ENCODE peak calls at places on chromosomes 4 and X, in seven cellular contexts. One of them, this sample, is unnamed.
A peak's percentile ranks its signal among the peaks of the same experiment; 100 is the strongest.

GRCh38 chr4:72031868-72032619 is at the start of gene NPFFR2:
- DNase-seq in type B pancreatic cell: peak; percentile 71
- DNase-seq in spleen: peak; percentile 72
- DNase-seq in RWPE1: peak; percentile 8
- DNase-seq in mucosa of descending colon: no peak
- DNase-seq in WTC11: peak; percentile 78
- DNase-seq in breast epithelium: no peak
- DNase-seq in this sample: no peak

GRCh38 chr4:7425591-7426468 is 8.9 kb downstream of the PSAPL1 start:
- DNase-seq in RWPE1: no peak
- DNase-seq in type B pancreatic cell: peak; percentile 63
- DNase-seq in spleen: peak; percentile 61
- DNase-seq in mucosa of descending colon: no peak
- DNase-seq in breast epithelium: peak; percentile 47
- DNase-seq in WTC11: peak; percentile 6
- DNase-seq in this sample: no peak

GRCh38 chrX:71912156-71912555 is 1.5 kb downstream of the NHSL2 start:
- DNase-seq in spleen: no peak
- DNase-seq in mucosa of descending colon: no peak
- DNase-seq in WTC11: no peak
- DNase-seq in type B pancreatic cell: no peak
- DNase-seq in RWPE1: no peak
- DNase-seq in breast epithelium: no peak
- DNase-seq in this sample: no peak

GRCh38 chr4:48133668-48134444 is at the start of gene TXK:
- DNase-seq in mucosa of descending colon: no peak
- DNase-seq in type B pancreatic cell: no peak
- DNase-seq in WTC11: no peak
- DNase-seq in spleen: no peak
- DNase-seq in breast epithelium: no peak
- DNase-seq in RWPE1: no peak
- DNase-seq in this sample: no peak

GRCh38 chr4:48015216-48015615 is 1.3 kb downstream of the CNGA1 start:
- DNase-seq in spleen: no peak
- DNase-seq in WTC11: no peak
- DNase-seq in RWPE1: peak; percentile 41
- DNase-seq in mucosa of descending colon: no peak
- DNase-seq in breast epithelium: no peak
- DNase-seq in type B pancreatic cell: no peak
- DNase-seq in this sample: peak; percentile 22

GRCh38 chr4:147566762-147567161 is 50.4 kb upstream of the TMEM184C start:
- DNase-seq in RWPE1: no peak
- DNase-seq in breast epithelium: no peak
- DNase-seq in type B pancreatic cell: no peak
- DNase-seq in spleen: no peak
- DNase-seq in mucosa of descending colon: no peak
- DNase-seq in WTC11: no peak
- DNase-seq in this sample: no peak

GRCh38 chrX:153948002-153948466 is 3.6 kb upstream of the RENBP start:
- DNase-seq in type B pancreatic cell: no peak
- DNase-seq in mucosa of descending colon: no peak
- DNase-seq in WTC11: no peak
- DNase-seq in spleen: no peak
- DNase-seq in RWPE1: no peak
- DNase-seq in breast epithelium: no peak
- DNase-seq in this sample: no peak

GRCh38 chrX:8289523-8289922 is 118.5 kb upstream of the VCX2 start:
- DNase-seq in breast epithelium: no peak
- DNase-seq in mucosa of descending colon: no peak
- DNase-seq in WTC11: no peak
- DNase-seq in RWPE1: no peak
- DNase-seq in type B pancreatic cell: no peak
- DNase-seq in spleen: no peak
- DNase-seq in this sample: no peak

GRCh38 chr4:66906314-66906713 is 639.0 kb downstream of the CENPC start:
- DNase-seq in WTC11: no peak
- DNase-seq in mucosa of descending colon: no peak
- DNase-seq in breast epithelium: no peak
- DNase-seq in RWPE1: no peak
- DNase-seq in type B pancreatic cell: no peak
- DNase-seq in spleen: no peak
- DNase-seq in this sample: no peak

GRCh38 chr4:181566490-181566889 is 676.7 kb upstream of the TENM3 start:
- DNase-seq in spleen: no peak
- DNase-seq in breast epithelium: no peak
- DNase-seq in type B pancreatic cell: no peak
- DNase-seq in mucosa of descending colon: no peak
- DNase-seq in RWPE1: no peak
- DNase-seq in WTC11: no peak
- DNase-seq in this sample: no peak

GRCh38 chr4:121709766-121710405 is 13.1 kb upstream of the ANXA5 start:
- DNase-seq in breast epithelium: no peak
- DNase-seq in RWPE1: no peak
- DNase-seq in spleen: no peak
- DNase-seq in type B pancreatic cell: no peak
- DNase-seq in mucosa of descending colon: no peak
- DNase-seq in WTC11: no peak
- DNase-seq in this sample: no peak

GRCh38 chr4:90121961-90122748 is 5.0 kb upstream of the CCSER1 start:
- DNase-seq in RWPE1: peak; percentile 54
- DNase-seq in spleen: no peak
- DNase-seq in WTC11: no peak
- DNase-seq in breast epithelium: no peak
- DNase-seq in mucosa of descending colon: no peak
- DNase-seq in type B pancreatic cell: no peak
- DNase-seq in this sample: no peak

GRCh38 chrX:17007134-17007768 is 60.8 kb downstream of the REPS2 start:
- DNase-seq in type B pancreatic cell: no peak
- DNase-seq in RWPE1: no peak
- DNase-seq in mucosa of descending colon: no peak
- DNase-seq in spleen: no peak
- DNase-seq in breast epithelium: no peak
- DNase-seq in WTC11: peak; percentile 15
- DNase-seq in this sample: peak; percentile 34

GRCh38 chr4:96407651-96408342 is 567.9 kb downstream of the PDHA2 start:
- DNase-seq in type B pancreatic cell: no peak
- DNase-seq in breast epithelium: no peak
- DNase-seq in spleen: no peak
- DNase-seq in RWPE1: no peak
- DNase-seq in WTC11: no peak
- DNase-seq in mucosa of descending colon: no peak
- DNase-seq in this sample: no peak

GRCh38 chr4:106584590-106584989 is 216.0 kb upstream of the GIMD1 start:
- DNase-seq in RWPE1: no peak
- DNase-seq in type B pancreatic cell: no peak
- DNase-seq in WTC11: no peak
- DNase-seq in breast epithelium: no peak
- DNase-seq in spleen: no peak
- DNase-seq in mucosa of descending colon: no peak
- DNase-seq in this sample: no peak

GRCh38 chr4:15479089-15479912 is 9.6 kb downstream of the CC2D2A start:
- DNase-seq in mucosa of descending colon: no peak
- DNase-seq in WTC11: peak; percentile 58
- DNase-seq in type B pancreatic cell: peak; percentile 71
- DNase-seq in RWPE1: peak; percentile 72
- DNase-seq in spleen: no peak
- DNase-seq in breast epithelium: no peak
- DNase-seq in this sample: peak; percentile 38

GRCh38 chr4:168569066-168569908 is 72.4 kb downstream of the PALLD start:
- DNase-seq in type B pancreatic cell: no peak
- DNase-seq in spleen: no peak
- DNase-seq in RWPE1: no peak
- DNase-seq in WTC11: no peak
- DNase-seq in mucosa of descending colon: no peak
- DNase-seq in breast epithelium: no peak
- DNase-seq in this sample: no peak

GRCh38 chr4:119559044-119559647 is 69.5 kb downstream of the PDE5A start:
- DNase-seq in RWPE1: peak; percentile 21
- DNase-seq in mucosa of descending colon: no peak
- DNase-seq in spleen: no peak
- DNase-seq in WTC11: no peak
- DNase-seq in breast epithelium: no peak
- DNase-seq in type B pancreatic cell: no peak
- DNase-seq in this sample: peak; percentile 14
- TF ChIP-seq CTCF in RWPE1: peak; percentile 45
- TF ChIP-seq CTCF in mucosa of descending colon: no peak
- TF ChIP-seq CTCF in spleen: no peak
- TF ChIP-seq CTCF in WTC11: no peak
- TF ChIP-seq CTCF in breast epithelium: peak; percentile 53
- TF ChIP-seq CTCF in type B pancreatic cell: peak; percentile 79
- TF ChIP-seq CTCF in this sample: peak; percentile 35

DNA sequence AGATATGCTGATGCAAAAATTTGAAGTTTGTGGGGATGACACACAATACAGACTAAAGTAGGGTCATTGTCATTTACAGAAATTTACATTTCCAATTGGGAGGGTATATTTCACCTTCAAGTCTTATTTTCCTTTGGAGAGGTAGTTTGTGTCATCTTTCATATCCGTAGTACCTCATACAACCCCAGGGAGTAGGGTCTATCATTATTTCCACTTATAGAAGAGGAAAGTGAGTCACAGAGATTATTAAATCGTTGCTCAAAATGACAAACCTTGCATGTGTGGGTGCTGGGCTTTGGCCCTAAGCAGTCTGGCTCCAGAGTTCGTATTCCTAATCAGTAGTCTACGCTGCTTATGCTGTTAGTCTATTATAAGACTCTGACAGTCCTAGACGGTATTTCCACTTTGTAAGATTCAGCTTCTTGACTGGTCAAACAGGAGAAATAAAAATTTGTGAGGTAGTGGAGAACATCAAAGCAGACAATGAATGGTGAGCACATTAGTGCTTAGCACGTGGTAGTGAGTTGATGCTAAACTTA is 516.5 kb downstream of the PCDH7 start:
- DNase-seq in mucosa of descending colon: no peak
- DNase-seq in breast epithelium: no peak
- DNase-seq in RWPE1: no peak
- DNase-seq in WTC11: no peak
- DNase-seq in type B pancreatic cell: no peak
- DNase-seq in spleen: no peak
- DNase-seq in this sample: no peak
- TF ChIP-seq CTCF in mucosa of descending colon: no peak
- TF ChIP-seq CTCF in breast epithelium: no peak
- TF ChIP-seq CTCF in RWPE1: no peak
- TF ChIP-seq CTCF in WTC11: no peak
- TF ChIP-seq CTCF in type B pancreatic cell: no peak
- TF ChIP-seq CTCF in spleen: no peak
- TF ChIP-seq CTCF in this sample: no peak

DNA sequence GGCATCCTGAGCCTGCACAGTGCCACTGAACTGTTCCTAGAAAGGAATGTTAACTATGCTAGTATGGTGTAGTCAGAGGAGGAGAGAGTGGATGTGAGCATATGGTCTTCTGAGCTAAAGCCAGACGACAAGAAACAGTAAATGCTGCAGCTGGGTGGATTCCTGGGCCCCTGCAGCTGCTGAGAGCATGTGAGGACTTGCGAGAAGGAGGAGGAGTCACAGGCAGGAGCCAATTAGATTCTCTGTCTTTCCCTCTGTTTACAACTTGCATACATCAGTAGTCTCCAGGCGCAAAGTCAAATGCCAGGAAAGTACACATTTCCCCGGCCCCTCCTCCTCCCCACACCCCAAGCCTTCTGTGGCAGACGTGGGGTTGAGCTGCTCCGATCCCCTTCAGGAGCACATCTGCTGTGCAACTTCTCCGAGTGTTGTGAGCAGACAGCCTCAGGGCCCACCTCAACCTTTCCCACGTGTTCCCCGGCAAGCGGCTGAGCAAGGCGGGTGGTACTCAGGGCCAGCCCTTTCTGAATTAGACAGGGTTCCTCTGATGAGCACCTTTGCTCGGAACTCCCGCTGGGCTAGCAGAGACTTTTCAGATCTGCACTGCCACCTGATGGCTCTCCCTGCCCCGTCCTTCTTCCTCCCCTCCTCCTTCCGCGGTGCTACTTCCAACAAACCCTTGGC is 108.7 kb upstream of the ATP6AP2 start:
- DNase-seq in breast epithelium: peak; percentile 52
- DNase-seq in spleen: no peak
- DNase-seq in type B pancreatic cell: no peak
- DNase-seq in mucosa of descending colon: peak; percentile 44
- DNase-seq in WTC11: peak; percentile 32
- DNase-seq in RWPE1: peak; percentile 50
- DNase-seq in this sample: peak; percentile 47
- TF ChIP-seq CTCF in breast epithelium: peak; percentile 28
- TF ChIP-seq CTCF in spleen: no peak
- TF ChIP-seq CTCF in type B pancreatic cell: no peak
- TF ChIP-seq CTCF in mucosa of descending colon: no peak
- TF ChIP-seq CTCF in WTC11: no peak
- TF ChIP-seq CTCF in RWPE1: peak; percentile 23
- TF ChIP-seq CTCF in this sample: peak; percentile 25

DNA sequence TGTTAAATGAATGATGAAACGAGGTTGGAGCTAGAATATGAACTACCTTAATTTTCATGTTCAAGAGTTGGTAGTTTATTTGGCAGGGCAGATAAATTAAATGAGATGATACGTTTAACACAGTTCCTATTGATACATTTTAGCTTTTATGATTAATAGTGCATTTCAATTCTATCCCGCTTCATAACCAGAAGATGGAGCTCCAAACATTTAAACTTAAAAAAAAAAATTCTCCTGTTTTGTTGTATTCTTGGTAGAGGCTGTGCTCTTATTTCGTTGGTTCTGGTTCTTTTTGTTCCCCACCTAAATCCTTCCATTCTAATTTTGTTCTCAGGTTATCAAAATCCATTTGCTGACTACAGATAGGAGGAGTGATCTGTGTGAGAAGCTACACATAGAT is 71.8 kb upstream of the PTPN13 start:
- DNase-seq in type B pancreatic cell: no peak
- DNase-seq in spleen: no peak
- DNase-seq in breast epithelium: no peak
- DNase-seq in RWPE1: no peak
- DNase-seq in WTC11: no peak
- DNase-seq in mucosa of descending colon: no peak
- DNase-seq in this sample: no peak
- TF ChIP-seq CTCF in type B pancreatic cell: peak; percentile 25
- TF ChIP-seq CTCF in spleen: no peak
- TF ChIP-seq CTCF in breast epithelium: no peak
- TF ChIP-seq CTCF in RWPE1: peak; percentile 21
- TF ChIP-seq CTCF in WTC11: no peak
- TF ChIP-seq CTCF in mucosa of descending colon: no peak
- TF ChIP-seq CTCF in this sample: peak; percentile 30

DNA sequence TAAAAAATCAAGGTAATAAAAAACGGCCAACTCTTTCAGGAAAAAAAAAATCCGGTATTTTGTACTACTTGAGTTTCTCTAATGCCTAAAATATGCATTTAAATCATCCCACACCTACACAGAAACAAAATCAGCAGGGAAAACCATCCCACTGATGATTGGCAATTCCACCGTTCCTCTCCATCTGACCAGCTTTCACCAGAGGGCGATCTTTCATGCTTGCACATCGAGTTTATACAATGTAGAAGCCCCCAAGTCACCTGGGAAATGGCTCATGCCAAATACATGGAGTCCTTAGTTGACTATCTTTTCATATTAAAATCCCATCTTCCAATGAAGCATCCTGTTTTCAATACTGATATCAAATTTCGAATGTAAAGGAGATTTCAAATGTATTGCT is 69.2 kb downstream of the PTCHD1 start:
- DNase-seq in type B pancreatic cell: no peak
- DNase-seq in breast epithelium: no peak
- DNase-seq in RWPE1: no peak
- DNase-seq in mucosa of descending colon: no peak
- DNase-seq in WTC11: peak; percentile 10
- DNase-seq in spleen: no peak
- DNase-seq in this sample: no peak
- TF ChIP-seq CTCF in type B pancreatic cell: peak; percentile 48
- TF ChIP-seq CTCF in breast epithelium: no peak
- TF ChIP-seq CTCF in RWPE1: no peak
- TF ChIP-seq CTCF in mucosa of descending colon: no peak
- TF ChIP-seq CTCF in WTC11: no peak
- TF ChIP-seq CTCF in spleen: no peak
- TF ChIP-seq CTCF in this sample: peak; percentile 2

GRCh38 chrX:125436855-125437254 is 117.2 kb downstream of the TEX13C start:
- DNase-seq in type B pancreatic cell: no peak
- DNase-seq in breast epithelium: no peak
- DNase-seq in spleen: no peak
- DNase-seq in RWPE1: no peak
- DNase-seq in WTC11: no peak
- DNase-seq in mucosa of descending colon: no peak
- DNase-seq in this sample: no peak
- TF ChIP-seq CTCF in type B pancreatic cell: peak; percentile 71
- TF ChIP-seq CTCF in breast epithelium: no peak
- TF ChIP-seq CTCF in spleen: no peak
- TF ChIP-seq CTCF in RWPE1: peak; percentile 19
- TF ChIP-seq CTCF in WTC11: peak; percentile 27
- TF ChIP-seq CTCF in mucosa of descending colon: no peak
- TF ChIP-seq CTCF in this sample: peak; percentile 53

This sample was measured in GM13977.